ENCODE peak calls at places on chromosomes 1 and 21, in eight cellular contexts. L is HT-29, Z is neuronal stem cell, E is progenitor cell of endocrine pancreas, X is G401, V is aorta, B is GM23338, M is endothelial cell. O is an unnamed sample.

GRCh38 chr1:109201123-109201703 is 12.5 kb upstream of the SARS1 start:
- DNase-seq in L (peak; percentile 46), Z (peak; percentile 46), E (no peak), X (peak; percentile 35), V (no peak), B (peak; percentile 90), M (peak; percentile 45), O (peak; percentile 92)

GRCh38 chr1:69710484-69710883 is 142.8 kb downstream of the LRRC7 start:
- DNase-seq in L (no peak), Z (no peak), E (no peak), X (no peak), V (no peak), B (no peak), M (no peak), O (peak; percentile 3)

GRCh38 chr1:227155004-227155403 is 163.3 kb downstream of the CDC42BPA start:
- DNase-seq in L (no peak), Z (no peak), E (no peak), X (no peak), V (no peak), B (no peak), M (no peak), O (no peak)

GRCh38 chr1:95642035-95642434 is 408.0 kb downstream of the RWDD3 start:
- DNase-seq in L (no peak), Z (no peak), E (no peak), X (no peak), V (no peak), B (no peak), M (no peak), O (no peak)

GRCh38 chr1:204478166-204478899 is 16.3 kb downstream of the PIK3C2B start:
- DNase-seq in L (no peak), Z (no peak), E (no peak), X (peak; percentile 9), V (no peak), B (no peak), M (no peak), O (no peak)

GRCh38 chr1:208639382-208639781 is 395.2 kb upstream of the PLXNA2 start:
- DNase-seq in L (no peak), Z (no peak), E (no peak), X (no peak), V (no peak), B (no peak), M (no peak), O (no peak)

GRCh38 chr1:53574621-53575020 is 115.4 kb downstream of the DMRTB1 start:
- DNase-seq in L (no peak), Z (no peak), E (no peak), X (no peak), V (peak; percentile 20), B (no peak), M (no peak), O (no peak)

GRCh38 chr1:160227561-160227960 is 22.4 kb downstream of the PEA15 start:
- DNase-seq in L (no peak), Z (no peak), E (no peak), X (no peak), V (no peak), B (no peak), M (no peak), O (no peak)

GRCh38 chr21:31041295-31042079 is 3.2 kb upstream of the KRTAP19-8 start:
- DNase-seq in L (no peak), Z (no peak), E (no peak), X (no peak), V (no peak), B (peak; percentile 22), M (no peak), O (no peak)

GRCh38 chr21:28804089-28804670 is 188.5 kb downstream of the LTN1 start:
- DNase-seq in L (no peak), Z (no peak), E (no peak), X (no peak), V (no peak), B (no peak), M (no peak), O (no peak)